ENCODE peak calls at places on chromosomes 7 and 10, in eight cellular contexts. G is PC-3, F is prostate gland, Z is endothelial cell of umbilical vein, R is AG10803, Y is MM.1S, D is GM13976, V is mucosa of descending colon. S is an unnamed sample.

GRCh38 chr7:119964640-119965542 is 308.1 kb upstream of the KCND2 start:
- DNase-seq in D (no peak), Z (peak; percentile 24), V (no peak), R (peak; percentile 35), G (peak; percentile 64), F (peak; percentile 36), Y (peak; percentile 21), S (no peak)

GRCh38 chr10:43120948-43121290 is 17.3 kb upstream of the CSGALNACT2 start:
- DNase-seq in V (peak; percentile 23), R (no peak), D (peak; percentile 86), Z (no peak), G (no peak), F (no peak), Y (no peak), S (peak; percentile 84)

GRCh38 chr7:5614579-5614978 is 166.9 kb downstream of the RNF216 start:
- DNase-seq in G (no peak), D (no peak), R (no peak), Z (no peak), F (no peak), V (no peak), Y (no peak), S (no peak)

GRCh38 chr7:151590801-151591771 is 71.4 kb upstream of the RHEB start:
- DNase-seq in V (no peak), Z (no peak), R (no peak), Y (no peak), G (no peak), D (no peak), F (no peak), S (no peak)

GRCh38 chr10:63637833-63638443 is 116.7 kb downstream of the REEP3 start:
- DNase-seq in V (no peak), D (no peak), F (peak; percentile 43), Y (no peak), R (no peak), G (no peak), Z (no peak), S (no peak)

GRCh38 chr7:116511552-116512523 is 12.3 kb downstream of the CAV2 start:
- DNase-seq in D (peak; percentile 60), V (no peak), Z (peak; percentile 96), F (no peak), R (peak; percentile 23), G (peak; percentile 93), Y (peak; percentile 96), S (peak; percentile 53)

GRCh38 chr7:40760997-40761396 is 626.2 kb downstream of the SUGCT start:
- DNase-seq in V (no peak), G (no peak), R (no peak), D (no peak), F (no peak), Z (no peak), Y (no peak), S (no peak)

GRCh38 chr7:139661043-139661440 is 116.8 kb downstream of the HIPK2 start:
- DNase-seq in Z (no peak), F (no peak), V (no peak), G (no peak), D (no peak), R (no peak), Y (no peak), S (no peak)

GRCh38 chr10:3537518-3537917 is 247.5 kb downstream of the KLF6 start:
- DNase-seq in Y (no peak), V (no peak), Z (no peak), F (no peak), D (no peak), R (no peak), G (no peak), S (no peak)

GRCh38 chr10:1102392-1102791 is 46.2 kb downstream of the WDR37 start:
- DNase-seq in D (no peak), R (no peak), Z (no peak), V (no peak), Y (no peak), G (no peak), F (no peak), S (no peak)

DNA sequence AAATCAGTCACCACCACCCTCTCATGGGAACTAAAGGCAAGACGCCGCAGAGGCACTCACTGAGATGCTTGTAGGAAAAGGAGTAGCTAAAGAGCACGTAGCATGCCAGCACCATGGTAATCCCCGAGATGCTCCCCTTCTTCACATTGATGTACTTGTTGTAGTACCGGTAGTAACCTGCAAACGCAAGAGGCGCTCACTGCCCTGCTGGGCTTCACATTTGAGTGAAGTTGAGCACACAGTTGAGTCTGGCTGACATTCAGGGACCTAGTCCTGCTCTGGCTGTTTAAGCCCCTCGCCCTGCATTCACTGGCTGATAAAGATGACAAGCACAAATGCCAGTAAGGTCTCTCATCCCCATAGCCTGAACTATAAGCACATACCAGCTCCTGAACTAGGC is 6.9 kb downstream of the ATP5MF start:
- DNase-seq in G (peak; percentile 43), Y (peak; percentile 53), F (no peak), V (no peak), R (peak; percentile 20), Z (peak; percentile 17), D (peak; percentile 39), S (no peak)
- TF ChIP-seq CTCF in G (peak; percentile 52), Y (peak; percentile 42), F (no peak), V (no peak), R (peak; percentile 43), Z (peak; percentile 25), D (no peak), S (peak; percentile 24)

GRCh38 chr10:111323567-111323966 is 246.7 kb downstream of the ADRA2A start:
- DNase-seq in F (no peak), D (no peak), G (peak; percentile 2), Y (peak; percentile 18), R (peak; percentile 34), Z (no peak), V (no peak), S (no peak)
- TF ChIP-seq CTCF in F (no peak), D (no peak), G (peak; percentile 38), Y (peak; percentile 24), R (peak; percentile 51), Z (no peak), V (no peak), S (no peak)

GRCh38 chr10:77834943-77835668 is 91.4 kb downstream of the DLG5 start:
- DNase-seq in R (no peak), G (no peak), V (no peak), Y (no peak), Z (no peak), F (no peak), D (no peak), S (no peak)

GRCh38 chr10:77835669-77836086 is 90.9 kb downstream of the DLG5 start:
- DNase-seq in V (no peak), R (no peak), F (no peak), Z (no peak), Y (no peak), G (no peak), D (no peak), S (no peak)

GRCh38 chr10:77836299-77836820 is 90.2 kb downstream of the DLG5 start:
- DNase-seq in Y (peak; percentile 85), R (peak; percentile 76), G (peak; percentile 87), F (peak; percentile 63), Z (peak; percentile 8), D (no peak), V (peak; percentile 56), S (peak; percentile 51)

GRCh38 chr10:77837925-77838595 is 88.5 kb downstream of the DLG5 start:
- DNase-seq in Y (no peak), F (no peak), G (no peak), D (no peak), R (no peak), V (no peak), Z (no peak), S (no peak)

GRCh38 chr10:77837248-77837924 is 89.2 kb downstream of the DLG5 start:
- DNase-seq in D (peak; percentile 84), R (peak; percentile 8), Y (peak; percentile 71), F (no peak), Z (no peak), G (peak; percentile 79), V (no peak), S (peak; percentile 85)
- TF ChIP-seq CTCF in D (peak; percentile 40), R (no peak), Y (peak; percentile 54), F (no peak), Z (no peak), G (peak; percentile 86), V (no peak), S (peak; percentile 43)

GRCh38 chr7:74717889-74718288 is 55.9 kb upstream of the NCF1 start:
- DNase-seq in D (no peak), Y (no peak), R (no peak), G (no peak), V (no peak), F (no peak), Z (no peak), S (no peak)
- TF ChIP-seq CTCF in D (no peak), Y (no peak), R (no peak), G (no peak), V (no peak), F (no peak), Z (no peak), S (no peak)

S was measured in GM10248.